ENCODE peak calls at places on chromosomes 13 and 19, in six cellular contexts. K is PC-3, Y is OCI-LY7, G is MM.1S, C is neural progenitor cell, F is hepatocyte. H is an unnamed sample. For H3K9me3, the result is how much of the 10 kb centered on the place peaks cover.

GRCh38 chr19:58097783-58098681 is at the start of gene ZSCAN18:
- DNase-seq in K (no peak), F (peak), Y (no peak), C (peak), G (no peak), H (peak)

GRCh38 chr19:6711605-6712004 is 8.8 kb downstream of the C3 start:
- DNase-seq in K (no peak), G (no peak), F (no peak), C (no peak), Y (no peak), H (no peak)

GRCh38 chr19:13492128-13492527 is 14.2 kb downstream of the CACNA1A start:
- DNase-seq in Y (no peak), C (no peak), K (peak), G (no peak), F (no peak), H (peak)

GRCh38 chr13:109816112-109816978 is 30.0 kb upstream of the IRS2 start:
- DNase-seq in G (no peak), F (no peak), K (peak), C (no peak), Y (no peak), H (peak)

GRCh38 chr13:49308104-49308875 is 60.6 kb downstream of the CDADC1 start:
- DNase-seq in Y (no peak), G (no peak), F (peak), K (no peak), C (no peak), H (peak)

GRCh38 chr19:49427855-49428546 is 2.8 kb downstream of the GFY start:
- DNase-seq in C (peak), F (no peak), G (no peak), Y (no peak), K (peak), H (peak)

GRCh38 chr13:51221674-51222509 is at the start of gene FAM124A:
- DNase-seq in G (peak), Y (peak), C (peak), F (peak), K (peak), H (peak)

GRCh38 chr13:71240906-71241305 is 626.1 kb downstream of the DACH1 start:
- DNase-seq in F (peak), Y (no peak), C (peak), K (peak), G (no peak), H (no peak)

GRCh38 chr19:41785653-41786052 is 10.7 kb upstream of the CEACAM3 start:
- DNase-seq in Y (peak), C (peak), K (peak), F (peak), G (peak), H (peak)

GRCh38 chr19:42567567-42567966 is 27.2 kb downstream of the CEACAM8 start:
- DNase-seq in K (no peak), C (no peak), G (no peak), F (no peak), Y (no peak), H (no peak)

GRCh38 chr13:32783067-32783466 is 196.8 kb downstream of the PDS5B start:
- DNase-seq in G (no peak), F (no peak), Y (peak), K (peak), C (no peak), H (peak)

GRCh38 chr13:49976314-49977258 is 20.3 kb upstream of the TRIM13 start:
- DNase-seq in G (peak), K (peak), C (peak), Y (peak), F (peak), H (peak)

GRCh38 chr13:110914293-110915056 is 394 bp downstream of the ANKRD10 start:
- DNase-seq in C (peak), K (peak), G (peak), Y (peak), F (peak), H (peak)

GRCh38 chr19:53158119-53158656 is 665 bp downstream of the ZNF347 start:
- DNase-seq in K (peak), C (peak), G (no peak), F (peak), Y (peak), H (peak)

GRCh38 chr19:34480971-34481821 is at the start of gene WTIP:
- DNase-seq in F (peak), G (no peak), K (peak), C (peak), Y (no peak), H (peak)

GRCh38 chr13:108342369-108343289 is 73.1 kb downstream of the TNFSF13B start:
- DNase-seq in G (peak), C (peak), K (peak), F (peak), Y (no peak), H (peak)

GRCh38 chr19:29660835-29661234 is 4.4 kb upstream of the PLEKHF1 start:
- DNase-seq in C (no peak), G (no peak), Y (no peak), K (no peak), F (no peak), H (peak)

GRCh38 chr13:76754414-76754813 is 131.8 kb downstream of the KCTD12 start:
- DNase-seq in G (no peak), F (peak), C (no peak), K (no peak), Y (no peak), H (peak)

GRCh38 chr19:19227217-19227616 is 15.5 kb downstream of the NCAN start:
- DNase-seq in G (no peak), C (no peak), K (no peak), F (no peak), Y (no peak), H (no peak)

GRCh38 chr19:46213156-46213555 is 16.4 kb upstream of the IGFL1 start:
- DNase-seq in G (no peak), C (no peak), Y (no peak), K (no peak), F (no peak), H (no peak)

GRCh38 chr13:50593228-50593627 is 250.3 kb downstream of the DLEU7 start:
- DNase-seq in Y (no peak), F (no peak), K (no peak), C (no peak), G (no peak), H (no peak)

GRCh38 chr19:30087381-30088138 is 145.5 kb downstream of the URI1 start:
- DNase-seq in G (no peak), Y (no peak), K (no peak), C (no peak), F (no peak), H (no peak)

GRCh38 chr13:35903075-35903474 is 228.1 kb downstream of the DCLK1 start:
- DNase-seq in K (no peak), F (no peak), G (no peak), Y (no peak), C (no peak), H (no peak)

GRCh38 chr19:3284759-3285646 is 60.5 kb downstream of the CELF5 start:
- DNase-seq in G (no peak), F (peak), Y (peak), K (peak), C (peak), H (peak)

GRCh38 chr13:75432045-75432444 is 49.9 kb downstream of the TBC1D4 start:
- DNase-seq in C (no peak), K (no peak), Y (no peak), F (no peak), G (no peak), H (peak)

GRCh38 chr19:35963514-35963913 is 27.3 kb downstream of the LRFN3 start:
- DNase-seq in G (no peak), F (peak), Y (no peak), K (peak), C (peak), H (peak)

GRCh38 chr19:42048992-42049391 is 21.0 kb downstream of the GRIK5 start:
- DNase-seq in Y (no peak), F (no peak), C (no peak), G (no peak), K (peak), H (no peak)

GRCh38 chr13:112933649-112934048 is 35.4 kb upstream of the MCF2L start:
- DNase-seq in K (no peak), F (no peak), G (no peak), C (no peak), Y (no peak), H (no peak)

GRCh38 chr13:75352641-75353327 is 129.2 kb downstream of the TBC1D4 start:
- DNase-seq in K (no peak), Y (no peak), G (no peak), C (no peak), F (no peak), H (peak)

GRCh38 chr13:48334534-48335127 is 31.1 kb downstream of the RB1 start:
- DNase-seq in K (peak), G (peak), C (peak), F (peak), Y (peak), H (peak)

GRCh38 chr13:26226209-26226608 is 4.1 kb upstream of the RNF6 start:
- DNase-seq in G (no peak), C (no peak), F (no peak), Y (no peak), K (no peak), H (no peak)

GRCh38 chr13:20566424-20566916 is 487 bp upstream of the IFT88 start:
- DNase-seq in F (peak), C (no peak), K (peak), G (peak), Y (no peak), H (peak)

GRCh38 chr19:21022996-21023395 is 2.5 kb downstream of the ZNF430 start:
- DNase-seq in C (no peak), F (peak), Y (no peak), K (peak), G (no peak), H (peak)

GRCh38 chr13:40292108-40292507 is 374.3 kb downstream of the FOXO1 start:
- DNase-seq in K (no peak), F (no peak), Y (no peak), C (no peak), G (no peak), H (no peak)

GRCh38 chr13:95540848-95541247 is 11.7 kb upstream of the CLDN10 start:
- DNase-seq in F (no peak), G (no peak), Y (no peak), C (no peak), K (no peak), H (no peak)

GRCh38 chr19:47848871-47849473 is 10.1 kb upstream of the TPRX2 start:
- DNase-seq in C (peak), F (peak), G (no peak), K (no peak), Y (no peak), H (peak)

GRCh38 chr13:109655206-109655600 is 131.2 kb downstream of the IRS2 start:
- DNase-seq in K (no peak), C (no peak), Y (no peak), F (no peak), G (no peak), H (no peak)

GRCh38 chr19:17447704-17448189 is 721 bp downstream of the TMEM221 start:
- DNase-seq in K (no peak), G (no peak), Y (no peak), C (no peak), F (no peak), H (no peak)

GRCh38 chr19:17450264-17451075 is 2.0 kb upstream of the TMEM221 start:
- DNase-seq in K (peak), Y (no peak), C (no peak), F (peak), G (no peak), H (no peak)

GRCh38 chr19:17448190-17448967 is at the start of gene TMEM221:
- DNase-seq in F (peak), C (peak), K (peak), Y (peak), G (no peak), H (peak)

GRCh38 chr19:17441241-17442135 is 7.0 kb downstream of the TMEM221 start:
- DNase-seq in G (no peak), Y (peak), F (no peak), K (peak), C (peak), H (peak)

DNA sequence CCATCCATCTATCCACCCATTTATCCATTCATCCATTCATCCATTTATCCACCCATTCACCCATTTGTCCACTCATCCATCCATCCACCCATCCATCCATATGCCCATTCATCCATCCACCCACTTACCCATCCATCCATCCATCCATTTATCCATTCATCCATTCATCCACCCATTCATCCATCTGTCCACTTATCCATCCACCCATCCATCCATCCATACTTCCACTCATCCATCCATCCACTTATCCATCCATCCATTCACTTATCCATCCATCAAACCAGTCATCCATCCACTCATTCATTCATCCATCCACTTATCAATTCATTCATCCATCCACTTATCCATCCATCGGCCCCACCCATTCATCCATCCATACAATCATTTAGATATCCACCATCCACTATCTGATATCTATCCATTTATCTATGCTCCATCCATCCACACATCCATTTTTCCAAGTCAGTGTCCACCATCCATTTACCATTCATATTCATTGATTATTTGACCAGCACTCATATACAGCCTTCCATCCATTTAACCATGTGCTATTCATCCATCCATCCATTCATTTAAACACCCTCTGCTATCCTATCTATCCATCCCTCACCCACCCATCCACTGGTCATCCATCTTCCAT is 2.8 kb downstream of the TMEM221 start:
- DNase-seq in Y (no peak), K (no peak), F (no peak), C (no peak), G (no peak), H (no peak)
- TF ChIP-seq EZH2phosphoT487 in Y (no peak), K (no peak), F (no peak), C (no peak), G (no peak), H (no peak)

GRCh38 chr13:18996627-18997051 is 185.0 kb downstream of the TUBA3C start:
- DNase-seq in G (no peak), C (no peak), Y (no peak), K (no peak), F (no peak), H (peak)

GRCh38 chr13:18998389-18998788 is 183.2 kb downstream of the TUBA3C start:
- DNase-seq in F (no peak), C (no peak), Y (no peak), G (no peak), K (no peak), H (no peak)

GRCh38 chr13:18993884-18994660 is 187.6 kb downstream of the TUBA3C start:
- DNase-seq in G (no peak), C (no peak), F (no peak), Y (no peak), K (no peak), H (no peak)

GRCh38 chr13:18995259-18995873 is 186.3 kb downstream of the TUBA3C start:
- DNase-seq in C (no peak), Y (no peak), F (no peak), K (no peak), G (no peak), H (no peak)

GRCh38 chr13:18996221-18996620 is 185.4 kb downstream of the TUBA3C start:
- DNase-seq in F (no peak), Y (no peak), G (no peak), C (no peak), K (no peak), H (no peak)
- H3K9me3 ChIP-seq in F (under half), Y (under half), G (under half), C (under half), K (under half), H (under half)

DNA sequence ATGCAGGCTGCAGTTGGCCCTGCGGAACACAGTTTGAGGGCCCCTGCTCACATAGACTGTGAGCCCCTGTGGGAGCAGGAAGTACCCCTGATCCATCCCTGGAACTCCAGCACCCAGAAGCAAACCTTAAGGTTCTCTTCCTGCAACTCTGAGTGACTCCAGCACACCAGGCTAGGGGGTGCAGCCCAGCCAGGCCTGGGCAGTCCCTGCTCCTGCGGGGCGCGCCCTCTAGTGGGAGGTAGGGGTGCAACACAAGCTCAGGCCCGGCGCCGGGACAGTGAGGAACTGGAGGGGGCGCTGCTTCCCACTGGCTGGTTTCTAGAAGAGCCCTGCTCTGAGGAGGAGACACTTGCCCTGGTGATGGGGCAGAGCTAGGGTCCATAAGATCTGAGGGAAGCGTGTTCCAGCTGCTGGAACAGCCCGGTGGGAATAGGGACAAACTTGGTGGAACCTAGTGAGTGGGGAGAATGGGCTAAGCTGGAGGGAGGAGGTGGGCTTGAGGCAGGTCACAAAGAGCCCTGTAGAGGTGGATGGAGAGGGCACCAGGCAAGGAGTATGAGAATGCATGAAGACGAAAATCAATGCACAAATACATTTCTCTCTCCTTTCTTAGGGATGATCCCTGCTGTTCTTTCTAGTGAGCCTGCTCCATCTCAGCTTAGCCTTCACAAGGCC is 5.0 kb downstream of the ZSCAN5A start:
- DNase-seq in K (peak), G (peak), Y (peak), F (peak), C (peak), H (peak)
- TF ChIP-seq EZH2phosphoT487 in K (no peak), G (no peak), Y (no peak), F (no peak), C (no peak), H (no peak)

GRCh38 chr19:11860721-11861120 is 12.2 kb downstream of the ZNF439 start:
- DNase-seq in C (no peak), G (no peak), K (no peak), F (no peak), Y (no peak), H (no peak)

GRCh38 chr19:11856568-11857264 is 8.2 kb downstream of the ZNF439 start:
- DNase-seq in K (no peak), C (no peak), F (peak), G (no peak), Y (no peak), H (no peak)

GRCh38 chr19:11861301-11861700 is 12.8 kb downstream of the ZNF439 start:
- DNase-seq in G (no peak), C (no peak), K (no peak), F (no peak), Y (no peak), H (no peak)
- H3K9me3 ChIP-seq in G (under half), C (under half), K (under half), F (under half), Y (under half), H (under half)

DNA sequence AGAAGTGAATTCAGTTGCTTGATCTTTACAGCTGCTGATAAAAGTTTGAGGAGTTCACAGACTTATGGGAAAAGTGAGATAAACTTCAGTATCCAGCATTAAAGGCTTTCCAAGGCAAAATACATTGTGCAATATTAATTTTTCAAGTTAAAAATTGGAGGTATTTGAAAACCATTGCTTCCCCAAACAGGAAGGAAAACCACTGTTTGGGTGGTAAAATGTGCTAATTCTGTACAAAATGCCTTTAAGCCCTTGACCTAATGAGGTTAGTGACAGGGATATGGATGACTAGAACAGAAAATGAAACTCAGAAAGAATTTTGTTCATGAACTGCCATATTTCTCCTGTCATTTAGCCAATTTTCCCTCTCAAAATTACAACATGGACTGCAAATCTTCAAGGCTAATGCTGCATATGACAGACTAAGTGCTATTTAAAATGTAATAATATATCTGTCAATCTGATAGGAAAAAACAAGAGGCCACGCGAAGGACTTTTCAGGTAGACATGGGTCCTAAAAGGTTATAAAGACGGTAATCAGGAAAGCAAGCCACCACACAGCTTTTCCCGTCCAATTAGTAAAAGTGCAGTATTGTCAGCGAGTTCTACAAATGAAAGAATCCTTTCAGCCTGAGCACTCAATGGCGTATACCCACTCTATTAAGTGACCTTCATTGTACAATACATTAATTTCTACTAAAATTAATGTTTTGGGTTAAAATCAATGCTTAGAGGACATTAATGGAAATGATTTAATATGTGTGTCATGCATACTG is 212.8 kb downstream of the ENOX1 start:
- DNase-seq in F (no peak), K (no peak), Y (no peak), G (no peak), C (no peak), H (no peak)
- TF ChIP-seq EZH2phosphoT487 in F (no peak), K (no peak), Y (no peak), G (no peak), C (no peak), H (no peak)

DNA sequence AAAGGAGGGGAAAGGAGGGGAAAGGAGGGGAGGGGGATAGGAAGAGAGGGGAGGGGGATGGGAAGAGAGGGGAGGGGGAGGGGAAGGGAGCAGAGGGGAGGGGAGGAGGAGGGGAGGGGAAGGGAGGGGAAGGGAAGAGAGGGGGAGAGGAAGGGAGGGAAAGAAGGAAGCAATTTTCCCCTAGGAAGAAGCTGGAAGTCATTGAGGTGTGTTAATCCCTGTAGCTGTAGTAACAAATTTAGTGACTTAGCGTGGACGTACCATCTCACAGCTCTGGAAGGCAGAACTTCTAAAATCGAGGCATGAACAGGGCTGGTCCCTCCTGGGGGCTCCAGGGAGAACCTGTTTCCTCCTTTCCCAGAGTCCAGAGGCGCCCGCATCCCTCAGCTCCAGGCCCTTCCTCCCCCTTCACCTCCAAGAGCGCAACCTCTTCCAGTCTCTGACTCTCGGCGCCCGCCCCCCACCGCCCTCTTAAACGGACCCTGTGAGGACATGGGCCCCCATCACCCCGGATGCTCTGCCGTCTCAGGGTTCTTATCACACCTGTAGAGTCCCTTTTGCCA is 5.6 kb upstream of the CDC34 start:
- DNase-seq in C (no peak), Y (no peak), K (no peak), F (no peak), G (no peak), H (no peak)
- H3K9me3 ChIP-seq in C (under half), Y (under half), K (under half), F (under half), G (under half), H (under half)